ENCODE peak calls at places on chromosome 10, in six cellular contexts. F is pons; Z is NCI-H1105 treated with DMSO at 0.1 percent for 48 hours; D is NAMALWA; Q is stimulated activated CD8-positive, alpha-beta memory T cell treated with anti-CD3 and anti-CD28 coated beads, Interleukin-15, amount 100 ng/mL, for 24 hours; G is NCI-H510A. U is an unnamed sample.

GRCh38 chr10:79105164-79105739 is 36.5 kb downstream of the ZMIZ1 start:
- DNase-seq in F (no peak), Z (no peak), D (no peak), Q (no peak), G (no peak), U (no peak)

GRCh38 chr10:112271982-112272381 is 11.2 kb upstream of the TECTB start:
- DNase-seq in F (no peak), Z (no peak), D (no peak), Q (no peak), G (no peak), U (peak)

GRCh38 chr10:100184426-100185219 is 1.2 kb downstream of the ERLIN1 start:
- DNase-seq in F (peak), Z (no peak), D (peak), Q (no peak), G (peak), U (peak)

GRCh38 chr10:51804861-51805260 is 105.5 kb upstream of the CSTF2T start:
- DNase-seq in F (no peak), Z (no peak), D (no peak), Q (no peak), G (no peak), U (peak)

GRCh38 chr10:58662314-58662713 is 149.6 kb downstream of the BICC1 start:
- DNase-seq in F (no peak), Z (no peak), D (no peak), Q (no peak), G (no peak), U (peak)

GRCh38 chr10:112375721-112376577 is 2.0 kb downstream of the ACSL5 start:
- DNase-seq in F (peak), Z (no peak), D (peak), Q (no peak), G (no peak), U (peak)

GRCh38 chr10:69883256-69883655 is 81.5 kb downstream of the COL13A1 start:
- DNase-seq in F (no peak), Z (no peak), D (no peak), Q (no peak), G (peak), U (no peak)

GRCh38 chr10:75043256-75044121 is 68.0 kb upstream of the SAMD8 start:
- DNase-seq in F (no peak), Z (no peak), D (no peak), Q (peak), G (no peak), U (no peak)

GRCh38 chr10:3248526-3249255 is 76.1 kb upstream of the PITRM1 start:
- DNase-seq in F (peak), Z (no peak), D (no peak), Q (no peak), G (no peak), U (peak)

GRCh38 chr10:101559596-101560292 is 28.3 kb downstream of the POLL start:
- DNase-seq in F (no peak), Z (no peak), D (no peak), Q (no peak), G (no peak), U (no peak)

GRCh38 chr10:89829262-89829886 is 128.0 kb downstream of the KIF20B start:
- DNase-seq in F (no peak), Z (no peak), D (no peak), Q (no peak), G (no peak), U (no peak)

GRCh38 chr10:27620425-27621397 is 116.6 kb downstream of the RAB18 start:
- DNase-seq in F (no peak), Z (no peak), D (no peak), Q (no peak), G (no peak), U (peak)

GRCh38 chr10:13614530-13615332 is 28.0 kb downstream of the PRPF18 start:
- DNase-seq in F (no peak), Z (no peak), D (no peak), Q (no peak), G (no peak), U (no peak)

GRCh38 chr10:18683427-18683826 is 24.2 kb downstream of the ARL5B start:
- DNase-seq in F (no peak), Z (no peak), D (no peak), Q (no peak), G (no peak), U (peak)

GRCh38 chr10:124560377-124560776 is 98.8 kb downstream of the LHPP start:
- DNase-seq in F (peak), Z (no peak), D (no peak), Q (no peak), G (no peak), U (peak)

GRCh38 chr10:116629340-116629739 is 8.6 kb downstream of the PNLIPRP2 start:
- DNase-seq in F (no peak), Z (no peak), D (no peak), Q (no peak), G (no peak), U (no peak)

GRCh38 chr10:88986549-88987242 is 3.9 kb upstream of the FAS start:
- DNase-seq in F (peak), Z (peak), D (peak), Q (no peak), G (no peak), U (peak)

GRCh38 chr10:76150139-76150885 is 718.9 kb downstream of the LRMDA start:
- DNase-seq in F (peak), Z (no peak), D (no peak), Q (no peak), G (no peak), U (peak)

GRCh38 chr10:97640868-97641811 is 669 bp downstream of the PI4K2A start:
- DNase-seq in F (peak), Z (no peak), D (peak), Q (peak), G (peak), U (peak)

GRCh38 chr10:112471878-112472487 is 25.0 kb downstream of the VTI1A start:
- DNase-seq in F (peak), Z (peak), D (peak), Q (no peak), G (no peak), U (peak)

GRCh38 chr10:121080324-121080807 is 229.2 kb downstream of the WDR11 start:
- DNase-seq in F (no peak), Z (no peak), D (no peak), Q (no peak), G (no peak), U (no peak)

GRCh38 chr10:62851449-62851848 is 35.3 kb upstream of the EGR2 start:
- DNase-seq in F (no peak), Z (no peak), D (peak), Q (no peak), G (no peak), U (peak)

GRCh38 chr10:27383595-27384542 is 120.2 kb upstream of the RAB18 start:
- DNase-seq in F (no peak), Z (no peak), D (no peak), Q (no peak), G (no peak), U (peak)

GRCh38 chr10:94103902-94104301 is 110.2 kb downstream of the PLCE1 start:
- DNase-seq in F (no peak), Z (no peak), D (no peak), Q (no peak), G (no peak), U (peak)

GRCh38 chr10:52216852-52217251 is 97.2 kb upstream of the DKK1 start:
- DNase-seq in F (peak), Z (no peak), D (peak), Q (no peak), G (peak), U (peak)

GRCh38 chr10:43040482-43041256 is 36.2 kb upstream of the RET start:
- DNase-seq in F (no peak), Z (no peak), D (no peak), Q (no peak), G (no peak), U (no peak)

GRCh38 chr10:119365773-119366640 is 158.6 kb downstream of the GRK5 start:
- DNase-seq in F (no peak), Z (no peak), D (no peak), Q (no peak), G (no peak), U (peak)

GRCh38 chr10:71656220-71656619 is 63.4 kb downstream of the C10orf105 start:
- DNase-seq in F (no peak), Z (no peak), D (no peak), Q (no peak), G (no peak), U (no peak)

GRCh38 chr10:64430690-64431323 is 909.6 kb downstream of the REEP3 start:
- DNase-seq in F (peak), Z (no peak), D (peak), Q (no peak), G (no peak), U (peak)

GRCh38 chr10:75703191-75703861 is 271.9 kb downstream of the LRMDA start:
- DNase-seq in F (no peak), Z (no peak), D (no peak), Q (no peak), G (no peak), U (no peak)

GRCh38 chr10:1267568-1267967 is 211.4 kb downstream of the WDR37 start:
- DNase-seq in F (no peak), Z (no peak), D (no peak), Q (no peak), G (no peak), U (no peak)

GRCh38 chr10:38027992-38028391 is 17.5 kb downstream of the ZNF33A start:
- DNase-seq in F (no peak), Z (no peak), D (no peak), Q (no peak), G (no peak), U (peak)

GRCh38 chr10:53276797-53277196 is 504.2 kb upstream of the MBL2 start:
- DNase-seq in F (no peak), Z (no peak), D (no peak), Q (no peak), G (no peak), U (no peak)

GRCh38 chr10:15254808-15255655 is 86.5 kb upstream of the NMT2 start:
- DNase-seq in F (peak), Z (no peak), D (no peak), Q (no peak), G (peak), U (no peak)

U was measured in fibroblast of mammary gland.